ENCODE peak calls at places on chromosome 20, in nine cellular contexts. T is heart right ventricle; Q is stimulated activated CD4-positive, alpha-beta T cell treated with anti-CD3 and anti-CD28 coated beads, Interleukin-12 subunit alpha, Interleukin-12 subunit beta, amount 100 ng/mL, for 4 hours; N is AG08395; H is HTR-8/SVneo; A is glomerular endothelial cell; I is NCI-H2081 treated with DMSO at 0.1 percent for 48 hours; S is AG20443; M is NCI-H460. Z is an unnamed sample.
A peak's percentile ranks its signal among the peaks of the same experiment; 100 is the strongest.

GRCh38 chr20:63092660-63093215 is 86.0 kb upstream of the BHLHE23 start:
- DNase-seq in T (no peak), Q (no peak), N (no peak), H (no peak), A (no peak), I (no peak), S (no peak), M (no peak), Z (no peak)

GRCh38 chr20:41387433-41387832 is 20.8 kb upstream of the EMILIN3 start:
- DNase-seq in T (no peak), Q (no peak), N (no peak), H (no peak), A (no peak), I (no peak), S (no peak), M (no peak), Z (no peak)

GRCh38 chr20:33518071-33518470 is 28.2 kb downstream of the CBFA2T2 start:
- DNase-seq in T (no peak), Q (no peak), N (peak; percentile 40), H (peak; percentile 37), A (peak; percentile 51), I (no peak), S (peak; percentile 14), M (no peak), Z (no peak)

GRCh38 chr20:50980071-50980681 is 21.6 kb downstream of the MOCS3 start:
- DNase-seq in T (no peak), Q (no peak), N (peak; percentile 96), H (peak; percentile 99), A (peak; percentile 33), I (no peak), S (peak; percentile 90), M (peak; percentile 83), Z (no peak)

GRCh38 chr20:43840382-43841070 is 74.1 kb upstream of the TOX2 start:
- DNase-seq in T (no peak), Q (peak; percentile 18), N (no peak), H (peak; percentile 73), A (no peak), I (no peak), S (peak; percentile 47), M (peak; percentile 26), Z (peak; percentile 72)

GRCh38 chr20:15817351-15817750 is 755.9 kb downstream of the KIF16B start:
- DNase-seq in T (no peak), Q (no peak), N (no peak), H (no peak), A (no peak), I (no peak), S (no peak), M (no peak), Z (no peak)

GRCh38 chr20:56411759-56412472 is at the start of gene CASS4:
- DNase-seq in T (peak; percentile 34), Q (no peak), N (peak; percentile 62), H (no peak), A (no peak), I (no peak), S (peak; percentile 53), M (no peak), Z (no peak)

GRCh38 chr20:10798811-10799210 is 125.0 kb upstream of the JAG1 start:
- DNase-seq in T (no peak), Q (no peak), N (no peak), H (no peak), A (no peak), I (no peak), S (no peak), M (no peak), Z (no peak)

GRCh38 chr20:39643292-39643691 is 681.1 kb downstream of the DHX35 start:
- DNase-seq in T (no peak), Q (no peak), N (no peak), H (no peak), A (no peak), I (no peak), S (no peak), M (no peak), Z (no peak)

GRCh38 chr20:33796263-33796906 is 14.8 kb upstream of the CHMP4B start:
- DNase-seq in T (no peak), Q (no peak), N (no peak), H (no peak), A (no peak), I (no peak), S (no peak), M (no peak), Z (no peak)

GRCh38 chr20:50353289-50353961 is 156.8 kb upstream of the PTPN1 start:
- DNase-seq in T (no peak), Q (no peak), N (no peak), H (no peak), A (no peak), I (no peak), S (no peak), M (no peak), Z (no peak)

GRCh38 chr20:61300741-61301140 is 48.7 kb downstream of the CDH4 start:
- DNase-seq in T (no peak), Q (no peak), N (no peak), H (no peak), A (no peak), I (no peak), S (no peak), M (no peak), Z (no peak)

GRCh38 chr20:58107533-58107932 is 120.9 kb downstream of the ANKRD60 start:
- DNase-seq in T (no peak), Q (no peak), N (no peak), H (no peak), A (no peak), I (no peak), S (no peak), M (no peak), Z (no peak)